ENCODE peak calls at places on chromosomes 7 and 10, in nine cellular contexts. One of them, this sample, is unnamed. For H3K4me1 and H3K36me3, the result is how much of the 10 kb centered on the place peaks cover.

GRCh38 chr7:2734761-2735571 is 47.0 kb downstream of the AMZ1 start:
- DNase-seq in thyroid gland: no peak
- DNase-seq in psoas muscle: no peak
- DNase-seq in CD8-positive, alpha-beta memory T cell: no peak
- DNase-seq in body of pancreas: no peak
- DNase-seq in transverse colon: peak
- DNase-seq in fibroblast of lung: no peak
- DNase-seq in left lung: peak
- DNase-seq in SJSA1: no peak
- DNase-seq in this sample: peak

GRCh38 chr10:49502358-49502757 is 36.6 kb downstream of the ERCC6 start:
- DNase-seq in thyroid gland: no peak
- DNase-seq in psoas muscle: no peak
- DNase-seq in CD8-positive, alpha-beta memory T cell: no peak
- DNase-seq in body of pancreas: no peak
- DNase-seq in transverse colon: no peak
- DNase-seq in fibroblast of lung: peak
- DNase-seq in left lung: no peak
- DNase-seq in SJSA1: no peak
- DNase-seq in this sample: no peak

GRCh38 chr7:73329861-73330581 is 2.1 kb downstream of the FKBP6 start:
- DNase-seq in thyroid gland: no peak
- DNase-seq in psoas muscle: no peak
- DNase-seq in CD8-positive, alpha-beta memory T cell: no peak
- DNase-seq in body of pancreas: no peak
- DNase-seq in transverse colon: no peak
- DNase-seq in fibroblast of lung: peak
- DNase-seq in left lung: no peak
- DNase-seq in SJSA1: peak
- DNase-seq in this sample: no peak

GRCh38 chr10:130244031-130244927 is 108.1 kb downstream of the GLRX3 start:
- DNase-seq in thyroid gland: no peak
- DNase-seq in psoas muscle: no peak
- DNase-seq in CD8-positive, alpha-beta memory T cell: no peak
- DNase-seq in body of pancreas: no peak
- DNase-seq in transverse colon: no peak
- DNase-seq in fibroblast of lung: no peak
- DNase-seq in left lung: no peak
- DNase-seq in SJSA1: no peak
- DNase-seq in this sample: no peak

GRCh38 chr10:46326066-46326465 is 39.3 kb downstream of the ANTXRL start:
- DNase-seq in thyroid gland: no peak
- DNase-seq in psoas muscle: no peak
- DNase-seq in CD8-positive, alpha-beta memory T cell: no peak
- DNase-seq in body of pancreas: no peak
- DNase-seq in transverse colon: no peak
- DNase-seq in fibroblast of lung: no peak
- DNase-seq in left lung: no peak
- DNase-seq in SJSA1: no peak
- DNase-seq in this sample: no peak

GRCh38 chr10:124081547-124082140 is 11.8 kb downstream of the CHST15 start:
- DNase-seq in thyroid gland: no peak
- DNase-seq in psoas muscle: no peak
- DNase-seq in CD8-positive, alpha-beta memory T cell: no peak
- DNase-seq in body of pancreas: no peak
- DNase-seq in transverse colon: no peak
- DNase-seq in fibroblast of lung: no peak
- DNase-seq in left lung: no peak
- DNase-seq in SJSA1: no peak
- DNase-seq in this sample: no peak

GRCh38 chr10:47076949-47077348 is 165.7 kb downstream of the PTPN20 start:
- DNase-seq in thyroid gland: no peak
- DNase-seq in psoas muscle: no peak
- DNase-seq in CD8-positive, alpha-beta memory T cell: no peak
- DNase-seq in body of pancreas: no peak
- DNase-seq in transverse colon: no peak
- DNase-seq in fibroblast of lung: peak
- DNase-seq in left lung: no peak
- DNase-seq in SJSA1: no peak
- DNase-seq in this sample: no peak

GRCh38 chr10:33174674-33175073 is 159.8 kb downstream of the NRP1 start:
- DNase-seq in thyroid gland: no peak
- DNase-seq in psoas muscle: no peak
- DNase-seq in CD8-positive, alpha-beta memory T cell: no peak
- DNase-seq in body of pancreas: no peak
- DNase-seq in transverse colon: no peak
- DNase-seq in fibroblast of lung: no peak
- DNase-seq in left lung: no peak
- DNase-seq in SJSA1: no peak
- DNase-seq in this sample: no peak

GRCh38 chr7:7911339-7911738 is 57.3 kb upstream of the GLCCI1 start:
- DNase-seq in thyroid gland: no peak
- DNase-seq in psoas muscle: no peak
- DNase-seq in CD8-positive, alpha-beta memory T cell: no peak
- DNase-seq in body of pancreas: no peak
- DNase-seq in transverse colon: no peak
- DNase-seq in fibroblast of lung: peak
- DNase-seq in left lung: no peak
- DNase-seq in SJSA1: no peak
- DNase-seq in this sample: no peak

GRCh38 chr7:135355377-135356048 is 121.9 kb downstream of the STRA8 start:
- DNase-seq in thyroid gland: no peak
- DNase-seq in psoas muscle: no peak
- DNase-seq in CD8-positive, alpha-beta memory T cell: no peak
- DNase-seq in body of pancreas: no peak
- DNase-seq in transverse colon: no peak
- DNase-seq in fibroblast of lung: no peak
- DNase-seq in left lung: no peak
- DNase-seq in SJSA1: no peak
- DNase-seq in this sample: no peak

GRCh38 chr10:71004676-71005075 is 116.3 kb upstream of the PCBD1 start:
- DNase-seq in thyroid gland: no peak
- DNase-seq in psoas muscle: no peak
- DNase-seq in CD8-positive, alpha-beta memory T cell: no peak
- DNase-seq in body of pancreas: no peak
- DNase-seq in transverse colon: no peak
- DNase-seq in fibroblast of lung: no peak
- DNase-seq in left lung: no peak
- DNase-seq in SJSA1: no peak
- DNase-seq in this sample: no peak

GRCh38 chr10:19775286-19775685 is 40.9 kb upstream of the PLXDC2 start:
- DNase-seq in thyroid gland: no peak
- DNase-seq in psoas muscle: no peak
- DNase-seq in CD8-positive, alpha-beta memory T cell: no peak
- DNase-seq in body of pancreas: no peak
- DNase-seq in transverse colon: no peak
- DNase-seq in fibroblast of lung: no peak
- DNase-seq in left lung: no peak
- DNase-seq in SJSA1: no peak
- DNase-seq in this sample: no peak

GRCh38 chr7:2940466-2940865 is 96.4 kb upstream of the GNA12 start:
- DNase-seq in thyroid gland: no peak
- DNase-seq in psoas muscle: no peak
- DNase-seq in CD8-positive, alpha-beta memory T cell: no peak
- DNase-seq in body of pancreas: no peak
- DNase-seq in transverse colon: no peak
- DNase-seq in fibroblast of lung: no peak
- DNase-seq in left lung: no peak
- DNase-seq in SJSA1: no peak
- DNase-seq in this sample: no peak

DNA sequence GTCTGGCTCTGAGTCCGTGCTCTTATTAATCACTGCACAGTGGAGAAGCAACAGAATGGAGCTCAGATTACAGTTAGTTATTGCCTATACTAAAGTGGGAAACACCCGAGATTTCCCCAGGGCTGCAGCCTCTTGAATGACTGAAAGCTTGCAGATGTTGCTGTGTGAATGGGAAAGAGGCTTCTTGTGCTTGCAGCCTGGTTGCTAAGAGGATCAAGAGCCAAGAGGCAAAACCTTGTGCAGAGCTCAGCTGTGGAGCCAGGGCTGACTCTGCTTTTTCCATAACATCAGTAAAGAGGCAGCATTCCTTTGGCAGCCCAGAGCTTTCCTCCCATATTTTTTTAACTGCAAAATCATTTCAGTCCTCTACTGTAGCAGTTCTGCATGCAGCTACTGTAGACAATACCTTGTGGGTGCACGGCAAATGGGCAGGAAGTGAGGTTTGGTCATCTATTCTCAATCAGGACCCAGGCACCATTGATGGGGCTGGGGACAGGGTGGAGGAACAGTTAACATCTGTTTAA is 86.5 kb downstream of the RALA start:
- DNase-seq in thyroid gland: no peak
- DNase-seq in psoas muscle: no peak
- DNase-seq in CD8-positive, alpha-beta memory T cell: no peak
- DNase-seq in body of pancreas: no peak
- DNase-seq in transverse colon: no peak
- DNase-seq in fibroblast of lung: peak
- DNase-seq in left lung: no peak
- DNase-seq in SJSA1: no peak
- DNase-seq in this sample: no peak
- H3K4me1 ChIP-seq in thyroid gland: under half
- H3K4me1 ChIP-seq in psoas muscle: under half
- H3K4me1 ChIP-seq in CD8-positive, alpha-beta memory T cell: under half
- H3K4me1 ChIP-seq in body of pancreas: under half
- H3K4me1 ChIP-seq in transverse colon: under half
- H3K4me1 ChIP-seq in fibroblast of lung: under half
- H3K4me1 ChIP-seq in left lung: under half
- H3K4me1 ChIP-seq in SJSA1: under half
- H3K4me1 ChIP-seq in this sample: under half

DNA sequence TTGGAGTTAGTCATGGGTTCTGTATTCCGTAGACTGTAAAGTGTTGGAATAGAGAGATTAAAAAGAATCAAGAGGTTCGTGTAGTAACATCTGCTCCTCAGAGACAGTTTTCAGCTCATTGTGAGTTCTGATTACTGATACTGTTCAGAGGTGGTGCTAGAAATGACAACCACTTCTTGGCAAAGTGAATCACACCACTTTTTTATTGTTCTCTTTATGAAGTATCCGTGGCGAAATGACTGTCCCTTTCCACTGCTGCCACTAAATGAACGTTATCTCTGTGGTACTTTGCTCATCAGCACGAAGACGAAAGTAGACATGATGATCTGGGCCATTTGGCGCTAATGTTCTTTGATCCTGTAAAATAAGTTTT is 860 bp downstream of the RPP30 start:
- DNase-seq in thyroid gland: no peak
- DNase-seq in psoas muscle: no peak
- DNase-seq in CD8-positive, alpha-beta memory T cell: no peak
- DNase-seq in body of pancreas: no peak
- DNase-seq in transverse colon: no peak
- DNase-seq in fibroblast of lung: no peak
- DNase-seq in left lung: no peak
- DNase-seq in SJSA1: no peak
- DNase-seq in this sample: no peak
- H3K4me3 ChIP-seq in thyroid gland: no peak
- H3K4me3 ChIP-seq in psoas muscle: peak
- H3K4me3 ChIP-seq in CD8-positive, alpha-beta memory T cell: peak
- H3K4me3 ChIP-seq in body of pancreas: peak
- H3K4me3 ChIP-seq in transverse colon: peak
- H3K4me3 ChIP-seq in fibroblast of lung: peak
- H3K4me3 ChIP-seq in left lung: peak
- H3K4me3 ChIP-seq in SJSA1: peak
- H3K4me3 ChIP-seq in this sample: peak

GRCh38 chr7:23184291-23184690 is 2.4 kb downstream of the NUP42 start:
- DNase-seq in thyroid gland: no peak
- DNase-seq in psoas muscle: no peak
- DNase-seq in CD8-positive, alpha-beta memory T cell: no peak
- DNase-seq in body of pancreas: no peak
- DNase-seq in transverse colon: no peak
- DNase-seq in fibroblast of lung: no peak
- DNase-seq in left lung: no peak
- DNase-seq in SJSA1: no peak
- DNase-seq in this sample: no peak
- H3K36me3 ChIP-seq in thyroid gland: under half
- H3K36me3 ChIP-seq in psoas muscle: under half
- H3K36me3 ChIP-seq in CD8-positive, alpha-beta memory T cell: under half
- H3K36me3 ChIP-seq in body of pancreas: under half
- H3K36me3 ChIP-seq in transverse colon: under half
- H3K36me3 ChIP-seq in fibroblast of lung: under half
- H3K36me3 ChIP-seq in left lung: under half
- H3K36me3 ChIP-seq in SJSA1: under half
- H3K36me3 ChIP-seq in this sample: under half

GRCh38 chr10:61964059-61964709 is 62.7 kb downstream of the ARID5B start:
- DNase-seq in thyroid gland: no peak
- DNase-seq in psoas muscle: no peak
- DNase-seq in CD8-positive, alpha-beta memory T cell: no peak
- DNase-seq in body of pancreas: no peak
- DNase-seq in transverse colon: no peak
- DNase-seq in fibroblast of lung: no peak
- DNase-seq in left lung: no peak
- DNase-seq in SJSA1: peak
- DNase-seq in this sample: no peak
- H3K4me1 ChIP-seq in thyroid gland: under half
- H3K4me1 ChIP-seq in psoas muscle: under half
- H3K4me1 ChIP-seq in CD8-positive, alpha-beta memory T cell: under half
- H3K4me1 ChIP-seq in body of pancreas: under half
- H3K4me1 ChIP-seq in transverse colon: under half
- H3K4me1 ChIP-seq in fibroblast of lung: under half
- H3K4me1 ChIP-seq in left lung: under half
- H3K4me1 ChIP-seq in SJSA1: under half
- H3K4me1 ChIP-seq in this sample: under half

DNA sequence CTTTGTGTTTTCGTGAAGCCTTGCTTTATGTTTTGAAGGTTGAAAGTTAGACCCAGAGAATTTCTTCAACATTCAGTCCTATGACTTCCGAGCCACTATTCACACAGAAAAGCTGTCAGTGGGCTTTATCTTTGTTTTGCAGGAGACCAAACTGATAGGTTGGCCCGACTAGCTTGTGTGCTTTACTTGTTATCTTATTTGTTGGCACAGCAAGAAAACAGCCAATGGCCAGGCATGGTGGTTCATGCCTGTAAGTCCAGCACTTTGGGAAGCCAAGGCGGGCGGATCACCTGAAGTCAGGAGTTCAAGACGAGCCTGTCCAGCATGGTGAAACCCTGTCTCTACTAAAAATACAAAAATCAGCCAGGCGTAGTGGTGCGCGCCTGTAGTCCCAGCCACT is 16.0 kb upstream of the GDI2 start:
- DNase-seq in thyroid gland: no peak
- DNase-seq in psoas muscle: no peak
- DNase-seq in CD8-positive, alpha-beta memory T cell: no peak
- DNase-seq in body of pancreas: peak
- DNase-seq in transverse colon: no peak
- DNase-seq in fibroblast of lung: no peak
- DNase-seq in left lung: no peak
- DNase-seq in SJSA1: no peak
- DNase-seq in this sample: no peak
- H3K4me3 ChIP-seq in thyroid gland: no peak
- H3K4me3 ChIP-seq in psoas muscle: no peak
- H3K4me3 ChIP-seq in CD8-positive, alpha-beta memory T cell: no peak
- H3K4me3 ChIP-seq in body of pancreas: no peak
- H3K4me3 ChIP-seq in transverse colon: no peak
- H3K4me3 ChIP-seq in fibroblast of lung: no peak
- H3K4me3 ChIP-seq in left lung: no peak
- H3K4me3 ChIP-seq in SJSA1: no peak
- H3K4me3 ChIP-seq in this sample: no peak

GRCh38 chr10:103991393-103992128 is 24.6 kb downstream of the SLK start:
- DNase-seq in thyroid gland: no peak
- DNase-seq in psoas muscle: no peak
- DNase-seq in CD8-positive, alpha-beta memory T cell: no peak
- DNase-seq in body of pancreas: no peak
- DNase-seq in transverse colon: no peak
- DNase-seq in fibroblast of lung: no peak
- DNase-seq in left lung: no peak
- DNase-seq in SJSA1: no peak
- DNase-seq in this sample: no peak
- H3K36me3 ChIP-seq in thyroid gland: under half
- H3K36me3 ChIP-seq in psoas muscle: half or more
- H3K36me3 ChIP-seq in CD8-positive, alpha-beta memory T cell: under half
- H3K36me3 ChIP-seq in body of pancreas: under half
- H3K36me3 ChIP-seq in transverse colon: under half
- H3K36me3 ChIP-seq in fibroblast of lung: under half
- H3K36me3 ChIP-seq in left lung: under half
- H3K36me3 ChIP-seq in SJSA1: under half
- H3K36me3 ChIP-seq in this sample: under half